ENCODE peak calls at places on chromosomes 6 and 20, in eight cellular contexts. M is left colon; O is effector CD8-positive, alpha-beta T cell; N is left ventricle myocardium inferior; Q is occipital lobe; V is foreskin fibroblast; S is HTR-8/SVneo; D is cardiac fibroblast. G is an unnamed sample.
A peak's percentile ranks its signal among the peaks of the same experiment; 100 is the strongest.

GRCh38 chr20:58981564-58982364 is 708 bp downstream of the NELFCD start:
- DNase-seq in M (no peak), O (no peak), N (no peak), Q (no peak), V (no peak), S (peak; percentile 82), D (peak; percentile 17), G (no peak)

GRCh38 chr20:44728835-44729342 is 13.7 kb downstream of the CCN5 start:
- DNase-seq in M (no peak), O (no peak), N (peak; percentile 64), Q (no peak), V (peak; percentile 97), S (peak; percentile 100), D (peak; percentile 87), G (no peak)

GRCh38 chr6:82484737-82485650 is 121.4 kb downstream of the TPBG start:
- DNase-seq in M (no peak), O (no peak), N (no peak), Q (no peak), V (no peak), S (no peak), D (no peak), G (no peak)

GRCh38 chr20:43682446-43682845 is 15.5 kb downstream of the MYBL2 start:
- DNase-seq in M (peak; percentile 16), O (no peak), N (no peak), Q (no peak), V (no peak), S (no peak), D (no peak), G (no peak)

GRCh38 chr6:75743971-75744370 is 5.1 kb upstream of the MYO6 start:
- DNase-seq in M (no peak), O (no peak), N (no peak), Q (no peak), V (no peak), S (no peak), D (no peak), G (no peak)

GRCh38 chr20:40326794-40327193 is 362.2 kb downstream of the MAFB start:
- DNase-seq in M (no peak), O (no peak), N (no peak), Q (no peak), V (no peak), S (no peak), D (no peak), G (no peak)

GRCh38 chr6:1226208-1227099 is 85.4 kb upstream of the FOXQ1 start:
- DNase-seq in M (no peak), O (no peak), N (no peak), Q (no peak), V (peak; percentile 49), S (no peak), D (no peak), G (no peak)

GRCh38 chr6:154474636-154475428 is 35.7 kb downstream of the CNKSR3 start:
- DNase-seq in M (no peak), O (no peak), N (no peak), Q (no peak), V (peak; percentile 80), S (no peak), D (peak; percentile 79), G (no peak)

GRCh38 chr20:61042501-61043385 is 209.3 kb upstream of the CDH4 start:
- DNase-seq in M (no peak), O (no peak), N (no peak), Q (no peak), V (no peak), S (no peak), D (no peak), G (no peak)

GRCh38 chr6:32115623-32116022 is 6.5 kb upstream of the TNXB start:
- DNase-seq in M (no peak), O (no peak), N (no peak), Q (no peak), V (no peak), S (no peak), D (no peak), G (no peak)

GRCh38 chr6:168115748-168116445 is 36.9 kb upstream of the FRMD1 start:
- DNase-seq in M (no peak), O (no peak), N (no peak), Q (no peak), V (no peak), S (no peak), D (no peak), G (no peak)

GRCh38 chr6:14382381-14383236 is 265.0 kb downstream of the CD83 start:
- DNase-seq in M (no peak), O (no peak), N (no peak), Q (no peak), V (no peak), S (no peak), D (no peak), G (no peak)